ENCODE peak calls at places on chromosomes 13 and 19, in four cellular contexts. Z is stomach, X is K562, C is HCT116. A is an unnamed sample.
A peak's percentile ranks its signal among the peaks of the same experiment; 100 is the strongest.

GRCh38 chr19:16403151-16403977 is 68.4 kb downstream of the EPS15L1 start:
- DNase-seq in C (no peak), Z (no peak), X (no peak), A (no peak)

GRCh38 chr19:19305066-19305465 is 15.2 kb downstream of the SUGP1 start:
- DNase-seq in Z (no peak), C (no peak), X (no peak), A (no peak)

GRCh38 chr13:33265133-33265532 is 20.4 kb downstream of the STARD13 start:
- DNase-seq in C (no peak), Z (no peak), X (no peak), A (no peak)

GRCh38 chr13:95191821-95192220 is 109.4 kb downstream of the ABCC4 start:
- DNase-seq in C (peak; percentile 45), X (peak; percentile 68), Z (peak; percentile 73), A (peak; percentile 83)

GRCh38 chr19:41225238-41226052 is 6.4 kb downstream of the AXL start:
- DNase-seq in X (no peak), C (peak; percentile 97), Z (peak; percentile 35), A (peak; percentile 48)

GRCh38 chr19:38063921-38064320 is 156.9 kb downstream of the SIPA1L3 start:
- DNase-seq in C (no peak), Z (no peak), X (no peak), A (no peak)

GRCh38 chr13:108681986-108682562 is 52.7 kb downstream of the MYO16 start:
- DNase-seq in X (no peak), Z (no peak), C (no peak), A (no peak)

GRCh38 chr13:35388979-35389378 is 87.5 kb downstream of the MAB21L1 start:
- DNase-seq in X (no peak), Z (no peak), C (no peak), A (no peak)

GRCh38 chr13:49220035-49220855 is at the start of gene MLNR:
- DNase-seq in C (no peak), Z (no peak), X (peak; percentile 42), A (no peak)

GRCh38 chr19:35592226-35592625 is 6.3 kb downstream of the PMIS2 start:
- DNase-seq in Z (peak; percentile 36), C (peak; percentile 53), X (peak; percentile 45), A (no peak)

GRCh38 chr19:31350693-31351211 is 1.5 kb upstream of the TSHZ3 start:
- DNase-seq in X (peak; percentile 82), Z (peak; percentile 43), C (no peak), A (peak; percentile 41)

GRCh38 chr19:56746367-56746766 is 74.8 kb upstream of the ZNF835 start:
- DNase-seq in X (no peak), C (no peak), Z (no peak), A (no peak)

GRCh38 chr13:109249780-109250528 is 536.4 kb downstream of the IRS2 start:
- DNase-seq in Z (no peak), X (no peak), C (peak; percentile 63), A (no peak)

GRCh38 chr19:7368456-7368855 is 19.7 kb downstream of the ARHGEF18 start:
- DNase-seq in Z (no peak), C (no peak), X (no peak), A (peak; percentile 64)

GRCh38 chr13:106276876-106277275 is 258.6 kb downstream of the EFNB2 start:
- DNase-seq in C (no peak), X (no peak), Z (no peak), A (no peak)

DNA sequence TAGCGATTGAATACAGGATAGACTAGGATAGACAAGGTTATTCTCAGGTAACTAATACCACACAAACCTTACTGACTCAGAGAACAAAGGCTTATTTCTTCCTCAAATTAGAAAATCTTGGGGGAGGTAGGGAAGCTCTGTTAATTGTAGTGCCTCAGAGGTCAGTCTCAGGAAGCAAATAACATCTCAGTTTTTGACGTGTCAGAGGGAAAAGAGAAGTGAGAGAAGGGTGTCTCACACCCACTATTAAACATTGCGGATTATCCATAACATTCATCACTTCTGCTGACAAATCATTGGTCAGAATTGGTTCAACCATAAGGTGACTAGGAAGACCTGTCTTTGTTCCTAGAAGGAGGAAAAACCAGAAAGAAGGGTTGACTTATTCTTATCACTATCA is 579.4 kb upstream of the MIR17HG start:
- DNase-seq in Z (no peak), X (no peak), C (no peak), A (no peak)
- H3K4me3 ChIP-seq in Z (no peak overlapping the region), X (no peak overlapping the region), C (no peak overlapping the region), A (no peak overlapping the region)

DNA sequence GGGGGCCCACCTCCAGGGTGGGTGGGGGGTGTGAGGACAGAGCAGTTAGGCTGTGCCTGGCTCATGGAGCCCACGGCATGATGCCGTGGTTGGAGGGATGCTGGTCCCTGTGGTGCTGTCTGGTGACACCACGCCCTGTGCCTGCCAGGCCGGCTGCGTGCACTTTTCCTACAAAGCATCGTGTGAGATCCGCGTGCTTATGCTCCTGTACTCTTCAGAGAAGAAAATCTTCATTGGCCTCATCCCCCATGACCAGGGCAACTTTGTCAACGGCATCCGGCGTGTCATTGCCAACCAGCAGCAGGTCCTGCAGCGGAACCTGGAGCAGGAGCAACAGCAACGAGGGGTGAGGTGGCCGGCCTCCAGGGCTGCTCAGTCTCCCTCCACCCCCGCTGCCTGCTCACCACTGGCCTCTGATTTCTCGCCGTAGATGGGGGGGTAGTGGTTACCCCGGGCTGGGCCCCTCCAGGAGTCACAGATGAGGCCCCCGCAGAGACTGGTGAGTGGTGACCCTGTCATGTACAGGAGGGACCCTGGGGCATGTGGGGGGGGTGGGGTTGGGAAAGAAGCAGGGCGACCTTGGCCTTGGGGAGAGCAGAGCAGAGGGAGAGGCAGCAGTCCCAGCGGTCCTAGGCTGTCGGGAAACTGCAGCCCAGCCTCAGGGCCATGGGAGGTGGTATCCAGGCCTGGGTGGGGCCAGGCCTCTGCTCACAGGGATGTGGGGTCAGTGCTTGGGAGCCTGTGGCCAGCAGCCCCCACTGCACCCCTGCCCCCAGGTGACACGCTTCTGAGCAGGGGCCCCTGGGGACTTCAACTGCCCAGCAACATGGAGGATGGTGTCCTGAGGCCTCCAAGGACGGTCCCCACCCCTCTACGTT is 7.3 kb downstream of the PNKP start:
- DNase-seq in Z (no peak), C (no peak), X (no peak), A (no peak)
- TF ChIP-seq POLR2AphosphoS5 in Z (no peak), C (peak; percentile 18), X (no peak), A (no peak)

GRCh38 chr13:43223206-43223605 is 199.8 kb downstream of the DNAJC15 start:
- DNase-seq in X (no peak), Z (no peak), C (no peak), A (no peak)

GRCh38 chr13:43230989-43231388 is 207.6 kb downstream of the DNAJC15 start:
- DNase-seq in X (no peak), C (no peak), Z (no peak), A (no peak)

GRCh38 chr13:43232144-43232840 is 208.9 kb downstream of the DNAJC15 start:
- DNase-seq in C (no peak), Z (peak; percentile 30), X (no peak), A (no peak)

GRCh38 chr13:43229506-43229905 is 206.1 kb downstream of the DNAJC15 start:
- DNase-seq in C (no peak), X (no peak), Z (no peak), A (no peak)

GRCh38 chr13:43227721-43228120 is 204.3 kb downstream of the DNAJC15 start:
- DNase-seq in C (no peak), X (no peak), Z (no peak), A (no peak)
- TF ChIP-seq POLR2A in C (no peak), X (no peak), Z (no peak), A (no peak)

GRCh38 chr19:47230921-47231214 is at the start of gene BBC3:
- DNase-seq in X (no peak), C (no peak), Z (no peak), A (no peak)

GRCh38 chr19:47230122-47230920 is 678 bp downstream of the BBC3 start:
- DNase-seq in C (no peak), X (peak; percentile 84), Z (peak; percentile 74), A (peak; percentile 82)

GRCh38 chr19:47232422-47233211 is 1.6 kb upstream of the BBC3 start:
- DNase-seq in C (no peak), Z (no peak), X (peak; percentile 6), A (peak; percentile 46)

GRCh38 chr19:47229674-47230121 is 1.3 kb downstream of the BBC3 start:
- DNase-seq in X (no peak), C (no peak), Z (no peak), A (peak; percentile 38)

DNA sequence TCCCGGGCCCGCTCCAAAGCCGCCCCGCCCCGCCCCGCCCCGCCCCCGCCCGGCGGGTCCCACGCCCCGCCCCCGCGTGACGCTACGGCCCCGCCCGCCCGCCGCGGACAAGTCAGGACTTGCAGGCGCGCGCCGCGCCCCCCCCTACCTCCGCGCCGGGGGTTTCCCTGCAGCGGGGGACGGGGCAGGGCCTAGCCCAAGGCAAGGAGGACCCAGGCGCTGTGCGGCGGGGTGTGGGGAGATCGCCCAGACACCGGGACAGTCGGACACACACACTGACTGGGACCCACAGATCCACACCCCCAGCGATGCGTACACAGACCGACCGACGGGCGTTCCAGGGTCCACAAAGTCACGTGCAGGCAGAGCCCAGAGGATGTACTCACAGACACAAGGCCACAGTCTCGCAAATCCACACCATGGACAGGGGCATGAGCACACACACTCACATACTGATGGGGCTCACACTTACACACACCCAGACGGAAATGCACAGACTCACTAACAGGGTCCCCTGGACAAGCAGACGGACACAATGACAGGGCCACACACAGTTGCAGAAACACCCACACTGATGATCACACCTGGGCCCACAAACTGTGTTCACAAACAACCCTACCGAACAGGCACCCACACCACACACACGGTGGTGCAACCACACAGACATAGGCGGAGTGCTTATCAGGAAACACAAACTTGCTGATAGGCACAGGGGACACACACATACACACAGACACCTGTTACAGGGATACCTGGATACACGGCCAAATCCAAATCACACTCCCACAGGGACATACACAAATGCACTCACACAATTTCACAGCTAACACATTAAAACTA is 436 bp upstream of the BBC3 start:
- DNase-seq in Z (peak; percentile 93), X (peak; percentile 91), C (no peak), A (peak; percentile 94)
- H3K4me3 ChIP-seq in Z (peak overlapping the region; percentile 98), X (peak overlapping the region; percentile 100), C (peak overlapping the region; percentile 76), A (peak overlapping the region; percentile 29)

DNA sequence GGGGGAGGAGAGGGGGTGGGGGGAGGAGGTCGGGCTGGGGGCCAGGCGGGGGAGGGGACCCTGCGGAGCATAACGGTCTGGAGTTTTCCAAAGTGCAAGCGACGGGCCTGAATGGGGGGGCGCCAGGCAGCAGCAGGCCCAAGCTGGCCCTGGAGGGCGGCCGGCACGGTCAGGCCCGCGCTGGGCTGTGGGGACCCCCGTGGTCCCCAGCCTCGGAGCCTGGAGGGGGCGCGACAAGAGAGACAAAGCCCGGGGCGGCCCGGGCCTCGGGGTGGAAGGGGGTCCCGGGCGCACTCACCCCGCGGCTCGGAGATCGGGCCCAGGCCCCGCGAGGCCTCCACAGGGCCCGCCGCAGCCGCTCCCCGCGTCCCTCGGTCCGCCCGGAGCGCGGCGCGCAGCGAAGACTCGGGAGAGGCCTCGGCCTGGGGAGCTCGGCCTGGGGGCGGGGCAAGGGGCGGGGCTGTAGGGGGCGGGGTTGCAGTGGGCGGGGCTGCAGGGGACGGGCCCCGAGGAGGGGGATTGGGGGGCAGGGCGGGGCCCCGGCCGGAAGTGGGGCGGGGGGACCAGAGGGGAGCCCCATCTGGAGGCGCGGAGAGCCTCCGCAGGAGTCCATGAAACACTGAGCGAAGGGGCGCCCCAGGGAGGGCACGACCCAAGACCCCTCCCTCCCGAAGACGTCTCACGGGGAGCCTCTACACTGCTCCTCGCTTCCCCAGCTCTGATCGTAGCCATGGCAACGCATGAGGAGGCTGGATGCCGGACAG is 47.6 kb downstream of the PTPRS start:
- DNase-seq in X (peak; percentile 97), C (no peak), Z (peak; percentile 70), A (peak; percentile 46)
- TF ChIP-seq POLR2AphosphoS5 in X (peak; percentile 71), C (peak; percentile 89), Z (peak; percentile 78), A (peak; percentile 17)

GRCh38 chr19:53132231-53132991 is at the start of gene ZNF415:
- DNase-seq in X (no peak), C (no peak), Z (peak; percentile 81), A (peak; percentile 79)
- TF ChIP-seq POLR2A in X (no peak), C (no peak), Z (no peak), A (peak; percentile 26)

A was measured in transverse colon.